ENCODE peak calls at places on chromosomes 5 and 9, in six cellular contexts. B is aorta, D is cardiac muscle cell, F is GM23248, T is breast epithelium, Z is lung. U is an unnamed sample.

GRCh38 chr9:114930063-114930812 is at the start of gene TNFSF8:
- DNase-seq in B (peak; percentile 65), D (no peak), F (no peak), T (no peak), Z (no peak), U (no peak)

GRCh38 chr5:10289353-10289752 is 18.3 kb downstream of the CMBL start:
- DNase-seq in B (peak; percentile 56), D (no peak), F (peak; percentile 66), T (peak; percentile 49), Z (no peak), U (no peak)

GRCh38 chr9:72909428-72909827 is 43.4 kb downstream of the ALDH1A1 start:
- DNase-seq in B (no peak), D (no peak), F (no peak), T (no peak), Z (no peak), U (no peak)

GRCh38 chr5:110916373-110917049 is 155.0 kb upstream of the TSLP start:
- DNase-seq in B (no peak), D (no peak), F (peak; percentile 92), T (no peak), Z (no peak), U (peak; percentile 59)

GRCh38 chr5:118987988-118988945 is at the start of gene DTWD2:
- DNase-seq in B (peak; percentile 95), D (peak; percentile 96), F (peak; percentile 97), T (peak; percentile 91), Z (peak; percentile 95), U (peak; percentile 95)

GRCh38 chr5:131275996-131276535 is 12.2 kb downstream of the CDC42SE2 start:
- DNase-seq in B (no peak), D (no peak), F (no peak), T (no peak), Z (no peak), U (no peak)

GRCh38 chr9:121447341-121447834 is 52.3 kb downstream of the GGTA1 start:
- DNase-seq in B (no peak), D (no peak), F (peak; percentile 60), T (no peak), Z (no peak), U (peak; percentile 58)

GRCh38 chr5:74164725-74165226 is 475.8 kb downstream of the ENC1 start:
- DNase-seq in B (no peak), D (no peak), F (no peak), T (no peak), Z (no peak), U (no peak)

GRCh38 chr9:77879344-77880089 is 152.1 kb downstream of the GNAQ start:
- DNase-seq in B (peak; percentile 67), D (no peak), F (peak; percentile 48), T (no peak), Z (no peak), U (no peak)

GRCh38 chr9:38066167-38066906 is 2.7 kb downstream of the SHB start:
- DNase-seq in B (no peak), D (no peak), F (peak; percentile 36), T (no peak), Z (no peak), U (no peak)

GRCh38 chr9:131709741-131710499 is 30.0 kb downstream of the RAPGEF1 start:
- DNase-seq in B (no peak), D (no peak), F (peak; percentile 66), T (no peak), Z (no peak), U (no peak)

GRCh38 chr9:110131499-110131898 is 76.5 kb downstream of the C9orf152 start:
- DNase-seq in B (no peak), D (no peak), F (no peak), T (no peak), Z (no peak), U (no peak)

GRCh38 chr9:35028341-35028740 is 38.8 kb downstream of the DNAJB5 start:
- DNase-seq in B (no peak), D (no peak), F (peak; percentile 51), T (no peak), Z (no peak), U (no peak)

GRCh38 chr5:113922343-113922742 is 408.8 kb downstream of the YTHDC2 start:
- DNase-seq in B (no peak), D (no peak), F (no peak), T (no peak), Z (no peak), U (no peak)

GRCh38 chr9:21906878-21907277 is 87.3 kb downstream of the CDKN2A start:
- DNase-seq in B (no peak), D (no peak), F (peak; percentile 7), T (no peak), Z (no peak), U (no peak)

GRCh38 chr9:3007331-3007730 is 163.4 kb upstream of the PUM3 start:
- DNase-seq in B (no peak), D (no peak), F (no peak), T (no peak), Z (no peak), U (no peak)

GRCh38 chr5:36090033-36090432 is 23.4 kb upstream of the UGT3A2 start:
- DNase-seq in B (no peak), D (peak; percentile 17), F (peak; percentile 50), T (no peak), Z (no peak), U (peak; percentile 64)

GRCh38 chr9:104750185-104750762 is 2.8 kb downstream of the NIPSNAP3A start:
- DNase-seq in B (no peak), D (no peak), F (no peak), T (no peak), Z (no peak), U (no peak)

GRCh38 chr9:112486221-112487007 is at the start of gene KIAA1958:
- DNase-seq in B (peak; percentile 86), D (peak; percentile 91), F (peak; percentile 81), T (peak; percentile 66), Z (peak; percentile 81), U (peak; percentile 92)

GRCh38 chr9:90999425-91000397 is 198.1 kb downstream of the SYK start:
- DNase-seq in B (no peak), D (no peak), F (no peak), T (no peak), Z (no peak), U (no peak)

GRCh38 chr5:82164957-82165698 is 113.0 kb downstream of the RPS23 start:
- DNase-seq in B (no peak), D (peak; percentile 11), F (peak; percentile 34), T (no peak), Z (no peak), U (peak; percentile 6)

GRCh38 chr9:31302620-31303418 is 1081.6 kb upstream of the ACO1 start:
- DNase-seq in B (no peak), D (no peak), F (no peak), T (no peak), Z (no peak), U (no peak)

GRCh38 chr9:20321683-20322082 is 300.6 kb downstream of the MLLT3 start:
- DNase-seq in B (no peak), D (no peak), F (peak; percentile 36), T (no peak), Z (no peak), U (no peak)

GRCh38 chr9:90882991-90883600 is 81.5 kb downstream of the SYK start:
- DNase-seq in B (no peak), D (no peak), F (no peak), T (no peak), Z (no peak), U (no peak)

GRCh38 chr5:126234563-126235195 is 188.5 kb upstream of the GRAMD2B start:
- DNase-seq in B (no peak), D (peak; percentile 58), F (peak; percentile 24), T (no peak), Z (no peak), U (peak; percentile 66)

GRCh38 chr5:96245401-96246091 is 187.5 kb downstream of the PCSK1 start:
- DNase-seq in B (no peak), D (no peak), F (no peak), T (no peak), Z (no peak), U (no peak)

GRCh38 chr9:137298401-137298982 is 3.6 kb downstream of the NRARP start:
- DNase-seq in B (no peak), D (no peak), F (peak; percentile 46), T (no peak), Z (no peak), U (no peak)

GRCh38 chr9:127846451-127847154 is 7.9 kb downstream of the ENG start:
- DNase-seq in B (peak; percentile 89), D (no peak), F (no peak), T (no peak), Z (no peak), U (no peak)

GRCh38 chr5:39219433-39219832 is at the start of gene FYB1:
- DNase-seq in B (peak; percentile 77), D (no peak), F (peak; percentile 59), T (no peak), Z (peak; percentile 49), U (no peak)

GRCh38 chr5:6722015-6722414 is 8.8 kb downstream of the TENT4A start:
- DNase-seq in B (no peak), D (no peak), F (peak; percentile 66), T (no peak), Z (no peak), U (no peak)

GRCh38 chr5:6724321-6724929 is 11.2 kb downstream of the TENT4A start:
- DNase-seq in B (no peak), D (no peak), F (no peak), T (no peak), Z (no peak), U (no peak)

GRCh38 chr5:6723122-6723885 is 10.1 kb downstream of the TENT4A start:
- DNase-seq in B (no peak), D (no peak), F (no peak), T (no peak), Z (no peak), U (no peak)

GRCh38 chr5:6725448-6725847 is 12.2 kb downstream of the TENT4A start:
- DNase-seq in B (no peak), D (no peak), F (no peak), T (no peak), Z (no peak), U (no peak)

GRCh38 chr5:6723901-6724300 is 10.7 kb downstream of the TENT4A start:
- DNase-seq in B (no peak), D (no peak), F (no peak), T (no peak), Z (no peak), U (no peak)
- H3K4me1 ChIP-seq in B (no peaks in the 10 kb centered on the region), D (peaks cover 25% of the 10 kb centered on the region), F (peaks cover 19% of the 10 kb centered on the region), T (no peaks in the 10 kb centered on the region), Z (peaks cover 23% of the 10 kb centered on the region), U (no peaks in the 10 kb centered on the region)

GRCh38 chr9:135370411-135371375 is 108.9 kb upstream of the PPP1R26 start:
- DNase-seq in B (no peak), D (no peak), F (no peak), T (no peak), Z (no peak), U (no peak)
- H3K27me3 ChIP-seq in B (no peaks in the 10 kb centered on the region), D (no peaks in the 10 kb centered on the region), F (peaks cover 9% of the 10 kb centered on the region), T (peaks cover 3% of the 10 kb centered on the region), Z (no peaks in the 10 kb centered on the region), U (peaks cover 55% of the 10 kb centered on the region)

GRCh38 chr9:136234597-136234996 is 11.0 kb downstream of the QSOX2 start:
- DNase-seq in B (no peak), D (no peak), F (no peak), T (no peak), Z (no peak), U (no peak)
- H3K27ac ChIP-seq in B (no peak overlapping the region), D (no peak overlapping the region), F (no peak overlapping the region), T (no peak overlapping the region), Z (no peak overlapping the region), U (no peak overlapping the region)

DNA sequence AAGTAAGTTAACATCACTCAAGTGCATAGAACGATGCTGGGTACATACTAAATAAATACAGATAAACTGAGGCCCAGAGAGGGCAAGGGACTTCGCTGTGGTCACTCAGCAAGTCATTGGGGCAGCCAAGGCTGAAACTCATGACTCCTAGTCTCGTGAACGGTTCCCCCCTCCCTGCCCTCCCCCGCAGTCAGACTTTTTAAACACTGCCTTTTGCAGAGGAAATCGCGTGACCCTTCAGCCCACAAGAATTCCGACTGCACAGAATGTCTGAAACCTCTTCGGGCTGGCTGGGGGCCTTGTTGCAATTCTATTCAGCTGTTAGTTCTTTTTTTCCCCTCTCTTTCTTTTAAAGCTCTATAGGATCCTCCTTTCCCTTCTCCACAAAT is 28.1 kb downstream of the NEK6 start:
- DNase-seq in B (peak; percentile 93), D (no peak), F (peak; percentile 92), T (no peak), Z (peak; percentile 77), U (peak; percentile 59)
- H3K4me1 ChIP-seq in B (no peaks in the 10 kb centered on the region), D (peaks cover under 1% of the 10 kb centered on the region), F (peaks cover 30% of the 10 kb centered on the region), T (peaks cover 15% of the 10 kb centered on the region), Z (peaks cover 52% of the 10 kb centered on the region), U (peaks cover 28% of the 10 kb centered on the region)

U was measured in SJCRH30.